ENCODE peak calls at places on chromosomes 13 and 19, in nine cellular contexts. D is GM23338, A is OCI-LY7, T is PC-3, G is GM23248, C is HCT116, W is MM.1S, X is Karpas-422, Z is PC-9. F is an unnamed sample.

GRCh38 chr19:12783226-12783848 is 7.9 kb upstream of the JUNB start:
- DNase-seq in D (peak; percentile 64), A (no peak), T (no peak), G (peak; percentile 42), C (no peak), W (no peak), X (peak; percentile 44), Z (no peak), F (no peak)

GRCh38 chr13:110246530-110246929 is 60.4 kb downstream of the COL4A1 start:
- DNase-seq in D (no peak), A (no peak), T (no peak), G (no peak), C (no peak), W (no peak), X (no peak), Z (no peak), F (no peak)

GRCh38 chr13:25037057-25037813 is 58.7 kb upstream of the PABPC3 start:
- DNase-seq in D (peak; percentile 90), A (peak; percentile 71), T (peak; percentile 68), G (peak; percentile 82), C (peak; percentile 55), W (peak; percentile 45), X (peak; percentile 83), Z (peak; percentile 11), F (peak; percentile 77)

GRCh38 chr13:31121327-31122140 is 40.2 kb downstream of the HSPH1 start:
- DNase-seq in D (no peak), A (peak; percentile 5), T (no peak), G (no peak), C (no peak), W (no peak), X (no peak), Z (no peak), F (no peak)

GRCh38 chr19:35029737-35030256 is 473 bp upstream of the SCN1B start:
- DNase-seq in D (peak; percentile 60), A (no peak), T (no peak), G (peak; percentile 12), C (no peak), W (no peak), X (no peak), Z (no peak), F (no peak)

GRCh38 chr13:110445183-110445582 is 116.3 kb downstream of the RAB20 start:
- DNase-seq in D (no peak), A (no peak), T (no peak), G (peak; percentile 23), C (no peak), W (no peak), X (no peak), Z (no peak), F (no peak)

GRCh38 chr19:55486971-55487883 is 1.0 kb upstream of the SSC5D start:
- DNase-seq in D (no peak), A (no peak), T (peak; percentile 81), G (peak; percentile 97), C (no peak), W (no peak), X (peak; percentile 60), Z (peak; percentile 65), F (peak; percentile 84)

GRCh38 chr13:86960876-86961275 is 710.3 kb upstream of the SLITRK5 start:
- DNase-seq in D (no peak), A (no peak), T (peak; percentile 58), G (peak; percentile 36), C (no peak), W (no peak), X (no peak), Z (no peak), F (no peak)

GRCh38 chr13:41224113-41225110 is 30.0 kb upstream of the KBTBD7 start:
- DNase-seq in D (no peak), A (no peak), T (peak; percentile 45), G (peak; percentile 83), C (no peak), W (no peak), X (no peak), Z (no peak), F (no peak)

DNA sequence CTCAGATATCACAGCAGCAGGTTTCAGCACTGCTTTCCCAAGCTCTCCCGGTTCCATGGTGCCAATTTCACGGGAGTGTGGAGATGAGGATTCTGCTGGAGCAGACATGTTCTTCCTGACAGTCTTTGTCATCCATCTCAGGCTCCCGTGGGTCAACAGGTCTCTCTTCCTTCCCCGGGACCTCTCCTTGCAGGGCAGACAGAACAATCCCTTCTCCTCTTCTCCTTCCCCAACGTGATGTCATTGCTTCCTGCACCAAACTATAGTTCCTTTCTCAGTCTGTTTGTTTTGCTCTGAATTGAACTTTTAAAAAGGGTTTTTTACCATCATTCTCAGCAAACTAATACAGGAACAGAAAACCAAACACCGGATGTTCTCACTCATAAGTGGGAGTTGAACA is 107.9 kb downstream of the ZNF536 start:
- DNase-seq in D (no peak), A (no peak), T (no peak), G (no peak), C (no peak), W (no peak), X (no peak), Z (no peak), F (no peak)
- H3K9me2 ChIP-seq in D (peaks cover 3% of the 10 kb centered on the region), A (no peaks in the 10 kb centered on the region), T (no peaks in the 10 kb centered on the region), G (no peaks in the 10 kb centered on the region), C (no peaks in the 10 kb centered on the region), W (no peaks in the 10 kb centered on the region), X (no peaks in the 10 kb centered on the region), Z (no peaks in the 10 kb centered on the region), F (no peaks in the 10 kb centered on the region)

DNA sequence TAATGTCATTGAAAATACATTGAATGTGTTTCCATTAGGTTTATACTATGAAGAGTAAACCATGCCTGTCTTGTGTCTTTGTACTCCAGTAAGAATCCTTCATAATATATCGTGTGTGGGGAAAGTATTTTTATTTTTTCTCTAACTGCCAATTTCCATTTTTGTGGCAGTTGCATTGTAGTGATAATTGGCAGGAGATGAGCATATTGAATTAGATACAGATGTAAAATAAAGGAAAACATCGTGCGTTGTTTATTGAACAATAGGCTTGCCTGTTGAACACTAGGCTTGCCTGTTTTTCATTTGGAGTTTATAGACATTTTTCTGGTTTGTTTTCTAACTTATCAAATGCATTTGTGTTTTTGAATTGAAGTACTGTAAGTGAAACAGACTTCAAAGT is 218.9 kb downstream of the NBEA start:
- DNase-seq in D (no peak), A (no peak), T (no peak), G (no peak), C (no peak), W (no peak), X (no peak), Z (no peak), F (no peak)
- H2AFZ ChIP-seq in D (no peak overlapping the region), A (no peak overlapping the region), T (no peak overlapping the region), G (peak overlapping the region; percentile 26), C (no peak overlapping the region), W (no peak overlapping the region), X (no peak overlapping the region), Z (no peak overlapping the region), F (no peak overlapping the region)

DNA sequence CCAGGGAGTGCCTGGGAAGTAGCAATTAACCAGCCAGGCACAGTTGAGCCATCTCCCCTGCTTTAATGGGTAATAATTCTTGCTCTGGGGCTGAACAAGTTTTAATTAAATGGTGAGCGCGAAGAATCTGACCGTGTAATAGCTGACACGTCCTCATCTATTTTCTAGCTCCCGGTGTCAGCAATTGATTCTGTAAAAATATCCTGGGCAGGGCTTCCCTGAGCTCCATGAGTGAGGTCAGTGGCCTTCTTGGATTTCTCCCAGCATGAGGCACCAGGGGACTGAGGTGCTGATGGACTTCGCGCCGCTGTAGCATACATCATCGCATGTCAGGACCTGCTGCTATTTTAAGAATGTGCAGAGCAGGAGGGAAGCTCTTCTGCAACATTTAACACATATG is 27.0 kb downstream of the SIPA1L3 start:
- DNase-seq in D (no peak), A (no peak), T (no peak), G (peak; percentile 9), C (no peak), W (no peak), X (no peak), Z (no peak), F (peak; percentile 70)
- H3K27ac ChIP-seq in D (peak overlapping the region; percentile 98), A (peak overlapping the region; percentile 61), T (peak overlapping the region; percentile 87), G (no peak overlapping the region), C (peak overlapping the region; percentile 88), W (no peak overlapping the region), X (no peak overlapping the region), Z (peak overlapping the region; percentile 74), F (peak overlapping the region; percentile 94)

GRCh38 chr13:63364159-63364558 is 1948.5 kb upstream of the PCDH20 start:
- DNase-seq in D (no peak), A (no peak), T (no peak), G (no peak), C (no peak), W (no peak), X (no peak), Z (no peak), F (no peak)
- H3K9me2 ChIP-seq in D (no peaks in the 10 kb centered on the region), A (no peaks in the 10 kb centered on the region), T (no peaks in the 10 kb centered on the region), G (no peaks in the 10 kb centered on the region), C (no peaks in the 10 kb centered on the region), W (no peaks in the 10 kb centered on the region), X (no peaks in the 10 kb centered on the region), Z (no peaks in the 10 kb centered on the region), F (no peaks in the 10 kb centered on the region)

DNA sequence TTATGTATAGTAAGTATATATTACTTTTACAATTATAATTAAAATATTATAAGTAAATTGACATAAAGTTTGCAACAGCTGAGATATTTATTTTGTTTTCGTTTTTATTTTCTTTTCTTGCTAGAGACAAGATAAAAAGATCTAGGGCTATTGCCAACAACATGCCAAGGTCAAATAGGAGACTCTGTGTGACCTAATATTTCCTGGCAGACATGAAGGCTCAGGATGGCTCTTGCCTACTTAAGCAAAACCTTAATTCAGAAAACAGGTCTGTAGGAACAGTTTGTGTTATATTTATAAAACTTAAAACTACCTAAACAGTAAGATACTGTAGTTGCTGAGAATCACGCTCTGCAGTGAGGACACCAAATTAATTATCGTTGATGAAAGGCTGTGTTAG is 145.2 kb downstream of the RFC3 start:
- DNase-seq in D (no peak), A (no peak), T (no peak), G (no peak), C (no peak), W (no peak), X (no peak), Z (no peak), F (no peak)
- H2AFZ ChIP-seq in D (no peak overlapping the region), A (no peak overlapping the region), T (no peak overlapping the region), G (no peak overlapping the region), C (no peak overlapping the region), W (no peak overlapping the region), X (no peak overlapping the region), Z (no peak overlapping the region), F (no peak overlapping the region)

GRCh38 chr19:17097593-17098126 is 22.1 kb downstream of the MYO9B start:
- DNase-seq in D (no peak), A (no peak), T (peak; percentile 53), G (peak; percentile 66), C (no peak), W (no peak), X (no peak), Z (peak; percentile 47), F (peak; percentile 65)
- H3K27ac ChIP-seq in D (peak overlapping the region; percentile 45), A (no peak overlapping the region), T (peak overlapping the region; percentile 19), G (peak overlapping the region; percentile 57), C (peak overlapping the region; percentile 32), W (no peak overlapping the region), X (no peak overlapping the region), Z (peak overlapping the region; percentile 73), F (peak overlapping the region; percentile 60)